ENCODE peak calls at places on chromosomes 6 and 20, in nine cellular contexts. H is activated T-cell treated with anti-CD3 and anti-CD28 coated beads, Interleukin-2, amount 50 U/mL, for 72 hours; F is OCI-LY7; A is HCT116; O is head of caudate nucleus; V is PC-9; T is foreskin fibroblast; P is occipital lobe; I is activated CD8-positive, alpha-beta memory T cell treated with anti-CD3 and anti-CD28 coated beads for 1 hour. X is an unnamed sample.

GRCh38 chr20:1469925-1470571 is 3.4 kb upstream of the NSFL1C start:
- DNase-seq in H (peak; percentile 32), F (peak; percentile 51), A (peak; percentile 79), O (peak; percentile 63), V (peak; percentile 91), T (peak; percentile 98), P (peak; percentile 50), I (no peak), X (peak; percentile 86)

GRCh38 chr20:4280731-4281130 is 265.4 kb upstream of the RNF24 start:
- DNase-seq in H (no peak), F (no peak), A (no peak), O (no peak), V (no peak), T (no peak), P (no peak), I (no peak), X (no peak)

GRCh38 chr6:28789553-28790083 is 134.2 kb downstream of the TRIM27 start:
- DNase-seq in H (peak; percentile 17), F (peak; percentile 13), A (peak; percentile 68), O (no peak), V (peak; percentile 61), T (peak; percentile 71), P (no peak), I (no peak), X (no peak)

GRCh38 chr20:24673678-24674570 is 204.5 kb downstream of the SYNDIG1 start:
- DNase-seq in H (no peak), F (no peak), A (no peak), O (no peak), V (peak; percentile 76), T (peak; percentile 87), P (no peak), I (no peak), X (no peak)

GRCh38 chr6:7559651-7560385 is 18.3 kb downstream of the DSP start:
- DNase-seq in H (peak; percentile 5), F (no peak), A (no peak), O (no peak), V (peak; percentile 47), T (no peak), P (no peak), I (no peak), X (no peak)

GRCh38 chr6:27752038-27752885 is 159.9 kb downstream of the OR2B2 start:
- DNase-seq in H (peak; percentile 48), F (peak; percentile 82), A (peak; percentile 81), O (peak; percentile 30), V (peak; percentile 76), T (peak; percentile 85), P (peak; percentile 29), I (no peak), X (peak; percentile 58)

GRCh38 chr6:165701564-165702354 is 38.7 kb upstream of the PDE10A start:
- DNase-seq in H (no peak), F (no peak), A (no peak), O (no peak), V (no peak), T (no peak), P (no peak), I (no peak), X (no peak)

GRCh38 chr6:126077810-126078791 is 91.8 kb downstream of the TRMT11 start:
- DNase-seq in H (no peak), F (no peak), A (no peak), O (no peak), V (no peak), T (peak; percentile 88), P (no peak), I (no peak), X (no peak)

GRCh38 chr6:24932832-24933231 is 2.9 kb downstream of the RIPOR2 start:
- DNase-seq in H (no peak), F (peak; percentile 51), A (no peak), O (no peak), V (no peak), T (no peak), P (no peak), I (no peak), X (no peak)

GRCh38 chr6:89895273-89895874 is 1.1 kb downstream of the GJA10 start:
- DNase-seq in H (no peak), F (no peak), A (no peak), O (no peak), V (no peak), T (peak; percentile 76), P (no peak), I (no peak), X (no peak)

GRCh38 chr20:20201124-20201523 is 148.8 kb downstream of the CFAP61 start:
- DNase-seq in H (no peak), F (no peak), A (no peak), O (peak; percentile 66), V (no peak), T (no peak), P (no peak), I (no peak), X (no peak)

GRCh38 chr20:59149678-59150504 is 13.7 kb upstream of the ZNF831 start:
- DNase-seq in H (peak; percentile 72), F (peak; percentile 39), A (no peak), O (no peak), V (no peak), T (no peak), P (no peak), I (peak; percentile 58), X (peak; percentile 50)

GRCh38 chr6:133184798-133185380 is 56.3 kb upstream of the EYA4 start:
- DNase-seq in H (no peak), F (peak; percentile 13), A (no peak), O (no peak), V (no peak), T (peak; percentile 54), P (no peak), I (no peak), X (no peak)

GRCh38 chr20:49562341-49563014 is 5.5 kb downstream of the PTGIS start:
- DNase-seq in H (no peak), F (no peak), A (peak; percentile 23), O (no peak), V (peak; percentile 86), T (peak; percentile 97), P (no peak), I (no peak), X (peak; percentile 86)

GRCh38 chr6:16089232-16089843 is 39.5 kb upstream of the MYLIP start:
- DNase-seq in H (peak; percentile 23), F (no peak), A (no peak), O (no peak), V (no peak), T (peak; percentile 21), P (no peak), I (no peak), X (no peak)

GRCh38 chr20:20366896-20367680 is 816 bp upstream of the INSM1 start:
- DNase-seq in H (no peak), F (no peak), A (no peak), O (peak; percentile 28), V (no peak), T (peak; percentile 14), P (no peak), I (no peak), X (no peak)

GRCh38 chr20:9457055-9457454 is 57.3 kb upstream of the LAMP5 start:
- DNase-seq in H (no peak), F (no peak), A (no peak), O (no peak), V (no peak), T (no peak), P (no peak), I (no peak), X (no peak)

GRCh38 chr6:17200395-17200794 is 80.8 kb upstream of the RBM24 start:
- DNase-seq in H (no peak), F (no peak), A (no peak), O (no peak), V (no peak), T (no peak), P (no peak), I (no peak), X (no peak)

GRCh38 chr20:45919536-45919933 is 7.6 kb upstream of the PLTP start:
- DNase-seq in H (no peak), F (no peak), A (no peak), O (no peak), V (no peak), T (peak; percentile 86), P (no peak), I (no peak), X (peak; percentile 90)

GRCh38 chr6:134787261-134787871 is 162.5 kb downstream of the ALDH8A1 start:
- DNase-seq in H (no peak), F (no peak), A (peak; percentile 1), O (no peak), V (peak; percentile 77), T (peak; percentile 87), P (no peak), I (no peak), X (no peak)

GRCh38 chr20:40938020-40938419 is 90.6 kb upstream of the TOP1 start:
- DNase-seq in H (no peak), F (peak; percentile 45), A (no peak), O (no peak), V (no peak), T (no peak), P (no peak), I (no peak), X (no peak)

GRCh38 chr6:73487473-73487872 is 25.9 kb downstream of the MTO1 start:
- DNase-seq in H (no peak), F (no peak), A (no peak), O (no peak), V (no peak), T (no peak), P (no peak), I (no peak), X (no peak)

GRCh38 chr6:169725270-169726048 is 1.2 kb upstream of the PHF10 start:
- DNase-seq in H (peak; percentile 24), F (peak; percentile 57), A (no peak), O (peak; percentile 44), V (peak; percentile 77), T (peak; percentile 91), P (peak; percentile 42), I (no peak), X (peak; percentile 56)